ENCODE peak calls at places on chromosomes 3 and 15, in eight cellular contexts. G is breast epithelium; A is transverse colon; F is upper lobe of right lung; K is neural progenitor cell; I is mucosa of descending colon; O is left ventricle myocardium inferior; N is effector memory CD4-positive, alpha-beta T cell. P is an unnamed sample.
A peak's percentile ranks its signal among the peaks of the same experiment; 100 is the strongest.

GRCh38 chr3:77947671-77948070 is 907.8 kb downstream of the ROBO2 start:
- DNase-seq in K (no peak), O (no peak), G (no peak), N (no peak), I (no peak), F (no peak), A (no peak), P (no peak)

GRCh38 chr3:16060945-16061344 is 113.5 kb upstream of the GALNT15 start:
- DNase-seq in N (no peak), G (no peak), K (no peak), F (no peak), A (no peak), O (no peak), I (no peak), P (peak; percentile 86)

GRCh38 chr3:23953523-23953922 is 8.4 kb downstream of the NR1D2 start:
- DNase-seq in N (no peak), F (no peak), I (no peak), K (no peak), O (no peak), A (no peak), G (no peak), P (no peak)

GRCh38 chr3:95154775-95155174 is 1091.9 kb downstream of the NSUN3 start:
- DNase-seq in I (peak; percentile 6), A (no peak), O (no peak), G (no peak), N (no peak), K (no peak), F (no peak), P (no peak)

GRCh38 chr3:155701882-155702465 is 42.9 kb downstream of the PLCH1 start:
- DNase-seq in K (peak; percentile 82), O (no peak), A (no peak), G (no peak), I (no peak), N (no peak), F (no peak), P (no peak)

GRCh38 chr3:41234823-41235722 is 35.8 kb downstream of the CTNNB1 start:
- DNase-seq in A (no peak), I (no peak), N (no peak), K (peak; percentile 35), O (no peak), G (no peak), F (no peak), P (no peak)

GRCh38 chr3:128353991-128354687 is 112.6 kb downstream of the DNAJB8 start:
- DNase-seq in A (no peak), F (peak; percentile 36), G (no peak), O (no peak), K (no peak), I (no peak), N (no peak), P (peak; percentile 25)

GRCh38 chr15:69805248-69805953 is 292.3 kb downstream of the TLE3 start:
- DNase-seq in I (no peak), O (no peak), G (peak; percentile 63), K (no peak), F (no peak), N (no peak), A (no peak), P (no peak)

GRCh38 chr15:23574742-23575141 is 9.3 kb downstream of the MKRN3 start:
- DNase-seq in I (no peak), A (no peak), O (no peak), N (no peak), F (no peak), K (no peak), G (no peak), P (no peak)

GRCh38 chr15:41465822-41466421 is 27.8 kb upstream of the ITPKA start:
- DNase-seq in O (no peak), K (peak; percentile 39), N (no peak), G (no peak), I (peak; percentile 70), A (no peak), F (no peak), P (no peak)

GRCh38 chr3:50321146-50321843 is 1.2 kb downstream of the HYAL2 start:
- DNase-seq in O (peak; percentile 91), K (peak; percentile 97), G (peak; percentile 87), F (peak; percentile 95), N (peak; percentile 72), A (peak; percentile 91), I (peak; percentile 89), P (peak; percentile 95)

GRCh38 chr15:88454867-88455810 is 12.0 kb downstream of the MRPL46 start:
- DNase-seq in G (peak; percentile 25), K (peak; percentile 87), F (no peak), A (peak; percentile 60), N (no peak), O (peak; percentile 52), I (peak; percentile 79), P (peak; percentile 80)

GRCh38 chr15:101269479-101270223 is 7.6 kb downstream of the SELENOS start:
- DNase-seq in A (no peak), I (no peak), K (peak; percentile 31), G (no peak), O (no peak), N (no peak), F (no peak), P (no peak)

GRCh38 chr3:56187051-56187450 is 281.2 kb downstream of the ERC2 start:
- DNase-seq in I (no peak), K (no peak), G (no peak), O (no peak), N (no peak), A (no peak), F (no peak), P (no peak)

GRCh38 chr3:13012228-13012691 is 61.0 kb downstream of the IQSEC1 start:
- DNase-seq in A (peak; percentile 80), K (no peak), G (peak; percentile 56), F (peak; percentile 89), I (peak; percentile 71), O (peak; percentile 73), N (peak; percentile 44), P (peak; percentile 89)

GRCh38 chr3:196323723-196324122 is 5.7 kb upstream of the DYNLT2B start:
- DNase-seq in I (no peak), N (no peak), F (no peak), K (peak; percentile 63), A (no peak), G (no peak), O (no peak), P (no peak)

GRCh38 chr15:43287254-43287653 is 20.5 kb upstream of the TGM5 start:
- DNase-seq in I (no peak), O (no peak), K (no peak), G (no peak), F (no peak), N (no peak), A (no peak), P (no peak)

GRCh38 chr15:43286074-43286473 is 19.3 kb upstream of the TGM5 start:
- DNase-seq in N (no peak), F (no peak), G (no peak), A (no peak), I (no peak), K (no peak), O (no peak), P (no peak)

GRCh38 chr15:43280996-43281395 is 14.3 kb upstream of the TGM5 start:
- DNase-seq in N (no peak), O (no peak), F (no peak), G (no peak), I (no peak), K (no peak), A (no peak), P (no peak)

GRCh38 chr15:43281926-43282602 is 15.3 kb upstream of the TGM5 start:
- DNase-seq in K (no peak), A (no peak), G (no peak), I (no peak), O (no peak), N (no peak), F (no peak), P (no peak)

DNA sequence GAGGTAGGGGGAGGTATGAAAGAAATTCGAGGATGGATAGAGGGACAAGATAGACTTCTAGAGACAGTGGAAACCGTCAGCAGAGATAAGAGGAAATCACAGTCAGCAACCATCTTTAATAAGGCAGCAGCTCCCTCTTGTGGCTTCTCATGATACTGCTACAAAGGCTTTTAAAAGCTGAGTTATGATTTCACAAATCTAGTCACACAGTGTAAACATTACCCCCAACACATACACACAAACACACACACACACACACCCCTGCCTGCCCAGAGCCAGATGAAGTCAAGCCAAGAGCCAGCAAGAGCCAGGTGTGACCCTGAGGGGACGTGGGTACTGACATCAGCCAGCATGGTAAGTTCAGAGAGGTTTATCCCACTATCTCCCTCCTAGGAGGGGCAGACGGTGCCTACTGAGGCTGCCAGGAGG is 18.9 kb upstream of the TGM5 start:
- DNase-seq in G (no peak), N (peak; percentile 44), A (peak; percentile 39), I (peak; percentile 81), O (no peak), F (no peak), K (peak; percentile 76), P (no peak)
- H3K36me3 ChIP-seq in G (no peaks in the 10 kb centered on the region), N (no peaks in the 10 kb centered on the region), A (no peaks in the 10 kb centered on the region), I (no peaks in the 10 kb centered on the region), O (no peaks in the 10 kb centered on the region), F (no peaks in the 10 kb centered on the region), K (no peaks in the 10 kb centered on the region), P (no peaks in the 10 kb centered on the region)

GRCh38 chr3:187295635-187296034 is 4.1 kb upstream of the MASP1 start:
- DNase-seq in K (peak; percentile 40), G (no peak), N (no peak), F (no peak), I (no peak), O (no peak), A (no peak), P (no peak)
- H3K4me3 ChIP-seq in K (no peak overlapping the region), G (no peak overlapping the region), N (no peak overlapping the region), F (no peak overlapping the region), I (no peak overlapping the region), O (no peak overlapping the region), A (no peak overlapping the region), P (no peak overlapping the region)

GRCh38 chr3:47082519-47082918 is 81.4 kb downstream of the SETD2 start:
- DNase-seq in G (no peak), N (no peak), I (no peak), O (no peak), K (no peak), A (no peak), F (no peak), P (no peak)
- H3K36me3 ChIP-seq in G (peaks cover 7% of the 10 kb centered on the region), N (peaks cover 60% of the 10 kb centered on the region), I (no peaks in the 10 kb centered on the region), O (peaks cover 73% of the 10 kb centered on the region), K (peaks cover 20% of the 10 kb centered on the region), A (peaks cover 22% of the 10 kb centered on the region), F (peaks cover 86% of the 10 kb centered on the region), P (peaks cover 7% of the 10 kb centered on the region)

DNA sequence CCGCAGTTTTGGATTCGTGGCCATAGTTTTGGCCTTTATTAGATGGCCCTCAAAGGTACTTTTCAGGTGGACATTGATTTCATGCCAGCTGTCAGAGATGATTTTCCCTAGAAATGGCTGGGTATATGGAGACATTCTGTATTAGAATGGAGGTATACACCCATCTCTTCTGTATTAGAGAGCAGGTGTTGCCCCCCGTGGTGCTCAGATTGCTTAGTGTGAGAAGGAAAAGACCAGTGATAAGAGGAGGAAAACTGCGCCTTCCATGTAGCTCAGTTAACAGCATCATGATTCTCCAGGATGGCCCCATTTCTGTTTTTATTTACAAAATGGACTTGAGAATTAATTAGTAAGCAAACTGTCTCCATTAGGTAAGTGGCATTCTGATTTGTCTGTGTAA is 145.9 kb downstream of the IGF1R start:
- DNase-seq in N (no peak), F (no peak), O (no peak), A (no peak), G (no peak), K (no peak), I (no peak), P (no peak)
- H3K4me3 ChIP-seq in N (no peak overlapping the region), F (no peak overlapping the region), O (no peak overlapping the region), A (no peak overlapping the region), G (no peak overlapping the region), K (no peak overlapping the region), I (no peak overlapping the region), P (no peak overlapping the region)